ENCODE peak calls at places on chromosomes 12 and 14, in ten cellular contexts. S is ACHN; C is effector memory CD4-positive, alpha-beta T cell; V is HuH-7.5; L is amniotic epithelial cell; J is posterior vena cava; G is stimulated activated CD4-positive, alpha-beta T cell treated with anti-CD3 and anti-CD28 coated beads, Interleukin-4, amount 100 ng/mL, for 48 hours; N is CD8-positive, alpha-beta T cell; H is NCI-H1092 treated with DMSO at 0.1 percent for 48 hours; A is pulmonary artery endothelial cell. Y is an unnamed sample.

GRCh38 chr12:209246-209645 is 4.7 kb downstream of the SLC6A12 start:
- DNase-seq in S (no peak), C (no peak), V (no peak), L (no peak), J (no peak), G (no peak), N (no peak), H (no peak), A (no peak), Y (no peak)

GRCh38 chr14:61927521-61927920 is 165.3 kb downstream of the SNAPC1 start:
- DNase-seq in S (peak), C (no peak), V (no peak), L (peak), J (no peak), G (no peak), N (no peak), H (no peak), A (no peak), Y (no peak)

GRCh38 chr12:10613334-10614055 is at the start of gene MAGOHB:
- DNase-seq in S (peak), C (peak), V (peak), L (peak), J (peak), G (peak), N (peak), H (peak), A (peak), Y (peak)

GRCh38 chr14:41986726-41987125 is 380.1 kb downstream of the LRFN5 start:
- DNase-seq in S (no peak), C (no peak), V (no peak), L (peak), J (no peak), G (no peak), N (no peak), H (no peak), A (no peak), Y (no peak)

GRCh38 chr14:64755661-64756265 is 51.5 kb downstream of the PLEKHG3 start:
- DNase-seq in S (no peak), C (peak), V (no peak), L (peak), J (no peak), G (peak), N (peak), H (no peak), A (no peak), Y (no peak)

GRCh38 chr14:73809386-73809785 is 42.2 kb upstream of the PTGR2 start:
- DNase-seq in S (no peak), C (no peak), V (no peak), L (no peak), J (no peak), G (no peak), N (no peak), H (no peak), A (no peak), Y (no peak)

GRCh38 chr14:34014936-34015335 is 64.1 kb upstream of the EGLN3 start:
- DNase-seq in S (no peak), C (no peak), V (no peak), L (no peak), J (no peak), G (no peak), N (no peak), H (no peak), A (no peak), Y (no peak)

GRCh38 chr14:29926701-29927595 is 699 bp downstream of the PRKD1 start:
- DNase-seq in S (peak), C (no peak), V (peak), L (peak), J (peak), G (no peak), N (no peak), H (peak), A (peak), Y (peak)

GRCh38 chr12:131163189-131163738 is 209.6 kb downstream of the ADGRD1 start:
- DNase-seq in S (no peak), C (no peak), V (no peak), L (no peak), J (no peak), G (no peak), N (no peak), H (no peak), A (no peak), Y (no peak)

GRCh38 chr12:78725033-78725432 is 139.5 kb upstream of the SYT1 start:
- DNase-seq in S (no peak), C (no peak), V (no peak), L (no peak), J (no peak), G (no peak), N (no peak), H (no peak), A (no peak), Y (no peak)

GRCh38 chr12:3655331-3655900 is 97.5 kb downstream of the CRACR2A start:
- DNase-seq in S (peak), C (no peak), V (peak), L (no peak), J (no peak), G (no peak), N (no peak), H (peak), A (no peak), Y (peak)

GRCh38 chr14:36852853-36853634 is 191.4 kb downstream of the PAX9 start:
- DNase-seq in S (no peak), C (no peak), V (no peak), L (peak), J (no peak), G (no peak), N (no peak), H (no peak), A (no peak), Y (no peak)

GRCh38 chr14:56145965-56146364 is 27.8 kb downstream of the PELI2 start:
- DNase-seq in S (no peak), C (no peak), V (no peak), L (peak), J (no peak), G (no peak), N (no peak), H (no peak), A (no peak), Y (no peak)

GRCh38 chr12:561908-562593 is 101.2 kb downstream of the NINJ2 start:
- DNase-seq in S (no peak), C (no peak), V (no peak), L (no peak), J (peak), G (no peak), N (no peak), H (no peak), A (no peak), Y (no peak)

GRCh38 chr12:10182662-10183061 is 3.8 kb downstream of the TMEM52B start:
- DNase-seq in S (no peak), C (no peak), V (no peak), L (peak), J (no peak), G (no peak), N (no peak), H (no peak), A (no peak), Y (no peak)

GRCh38 chr12:106249411-106250135 is 1.8 kb upstream of the CKAP4 start:
- DNase-seq in S (no peak), C (no peak), V (no peak), L (no peak), J (no peak), G (no peak), N (no peak), H (no peak), A (no peak), Y (no peak)

GRCh38 chr14:85572845-85573244 is 42.9 kb downstream of the FLRT2 start:
- DNase-seq in S (peak), C (no peak), V (no peak), L (peak), J (no peak), G (no peak), N (no peak), H (no peak), A (no peak), Y (no peak)

GRCh38 chr12:70214972-70215617 is 28.1 kb upstream of the CNOT2 start:
- DNase-seq in S (no peak), C (no peak), V (no peak), L (no peak), J (no peak), G (no peak), N (no peak), H (no peak), A (no peak), Y (no peak)

GRCh38 chr12:116808113-116808786 is 70.1 kb downstream of the RNFT2 start:
- DNase-seq in S (no peak), C (no peak), V (no peak), L (no peak), J (no peak), G (no peak), N (no peak), H (no peak), A (no peak), Y (no peak)

GRCh38 chr14:35688427-35688826 is 120.7 kb downstream of the RALGAPA1 start:
- DNase-seq in S (no peak), C (no peak), V (no peak), L (no peak), J (no peak), G (no peak), N (no peak), H (no peak), A (no peak), Y (no peak)

GRCh38 chr14:54651649-54652048 is 84.7 kb downstream of the SAMD4A start:
- DNase-seq in S (peak), C (no peak), V (no peak), L (no peak), J (no peak), G (no peak), N (no peak), H (no peak), A (no peak), Y (peak)

GRCh38 chr14:54976316-54976715 is 50.6 kb downstream of the WDHD1 start:
- DNase-seq in S (peak), C (no peak), V (no peak), L (peak), J (no peak), G (no peak), N (no peak), H (no peak), A (peak), Y (no peak)

GRCh38 chr12:28591831-28592230 is 401.6 kb downstream of the CCDC91 start:
- DNase-seq in S (no peak), C (no peak), V (no peak), L (no peak), J (no peak), G (no peak), N (no peak), H (no peak), A (no peak), Y (no peak)

GRCh38 chr12:118358008-118358359 is 14.7 kb downstream of the TAOK3 start:
- DNase-seq in S (no peak), C (no peak), V (no peak), L (no peak), J (no peak), G (no peak), N (no peak), H (no peak), A (no peak), Y (no peak)

GRCh38 chr14:54942913-54943312 is 40.3 kb upstream of the GCH1 start:
- DNase-seq in S (no peak), C (no peak), V (no peak), L (no peak), J (no peak), G (no peak), N (no peak), H (no peak), A (no peak), Y (no peak)

GRCh38 chr12:47221256-47222023 is 141.7 kb upstream of the AMIGO2 start:
- DNase-seq in S (no peak), C (no peak), V (peak), L (peak), J (no peak), G (no peak), N (no peak), H (no peak), A (no peak), Y (no peak)

GRCh38 chr12:28620281-28620680 is 430.0 kb downstream of the CCDC91 start:
- DNase-seq in S (no peak), C (no peak), V (no peak), L (no peak), J (no peak), G (no peak), N (no peak), H (no peak), A (no peak), Y (no peak)

GRCh38 chr14:69986336-69986735 is 107.1 kb downstream of the SMOC1 start:
- DNase-seq in S (no peak), C (no peak), V (no peak), L (no peak), J (no peak), G (no peak), N (no peak), H (no peak), A (no peak), Y (no peak)

GRCh38 chr14:24367506-24368214 is at the start of gene NFATC4:
- DNase-seq in S (no peak), C (no peak), V (no peak), L (peak), J (peak), G (no peak), N (no peak), H (peak), A (peak), Y (peak)

GRCh38 chr12:69056743-69057515 is 124.0 kb upstream of the CPM start:
- DNase-seq in S (no peak), C (no peak), V (no peak), L (peak), J (no peak), G (no peak), N (no peak), H (no peak), A (no peak), Y (peak)

GRCh38 chr14:78618379-78618778 is 448.2 kb downstream of the NRXN3 start:
- DNase-seq in S (no peak), C (no peak), V (no peak), L (no peak), J (no peak), G (no peak), N (no peak), H (no peak), A (no peak), Y (no peak)

GRCh38 chr12:67692966-67693365 is 44.4 kb downstream of the DYRK2 start:
- DNase-seq in S (no peak), C (no peak), V (no peak), L (no peak), J (no peak), G (no peak), N (no peak), H (no peak), A (no peak), Y (no peak)

GRCh38 chr12:92062539-92063493 is 82.8 kb downstream of the BTG1 start:
- DNase-seq in S (no peak), C (no peak), V (no peak), L (peak), J (no peak), G (no peak), N (no peak), H (no peak), A (no peak), Y (no peak)

GRCh38 chr12:108131657-108132126 is 2.6 kb downstream of the WSCD2 start:
- DNase-seq in S (no peak), C (no peak), V (no peak), L (no peak), J (no peak), G (no peak), N (no peak), H (no peak), A (no peak), Y (peak)

GRCh38 chr14:20415723-20416622 is 2.7 kb upstream of the TEP1 start:
- DNase-seq in S (peak), C (no peak), V (no peak), L (peak), J (no peak), G (peak), N (peak), H (peak), A (peak), Y (peak)

GRCh38 chr14:93007225-93007997 is 84.5 kb downstream of the CHGA start:
- DNase-seq in S (peak), C (no peak), V (no peak), L (peak), J (no peak), G (no peak), N (no peak), H (no peak), A (no peak), Y (peak)

GRCh38 chr12:122793685-122794106 is 19.3 kb downstream of the CCDC62 start:
- DNase-seq in S (peak), C (no peak), V (peak), L (peak), J (no peak), G (no peak), N (no peak), H (peak), A (peak), Y (peak)